ENCODE peak calls at places on chromosomes 4 and X, in four cellular contexts. L, R, F and P are unnamed samples.
A peak's percentile ranks its signal among the peaks of the same experiment; 100 is the strongest.

GRCh38 chrX:37599735-37600134 is 28.3 kb downstream of the LANCL3 start:
- DNase-seq in L (no peak), R (peak; percentile 26), F (no peak), P (no peak)

GRCh38 chrX:108699368-108699767 is 37.0 kb downstream of the IRS4 start:
- DNase-seq in L (peak; percentile 56), R (no peak), F (no peak), P (no peak)

GRCh38 chrX:77448170-77448569 is 981 bp downstream of the FGF16 start:
- DNase-seq in L (no peak), R (no peak), F (no peak), P (no peak)

GRCh38 chrX:102715967-102716366 is 3.7 kb downstream of the GPRASP2 start:
- DNase-seq in L (no peak), R (no peak), F (no peak), P (no peak)

GRCh38 chrX:28042826-28043564 is 61.7 kb upstream of the DCAF8L1 start:
- DNase-seq in L (no peak), R (no peak), F (no peak), P (no peak)

GRCh38 chrX:40651620-40652223 is 4.4 kb upstream of the CXorf38 start:
- DNase-seq in L (peak; percentile 73), R (peak; percentile 42), F (peak; percentile 34), P (peak; percentile 73)

GRCh38 chrX:31038585-31039326 is 33.1 kb downstream of the FTHL17 start:
- DNase-seq in L (peak; percentile 63), R (peak; percentile 4), F (no peak), P (no peak)

GRCh38 chr4:82721819-82722423 is 76.7 kb downstream of the SCD5 start:
- DNase-seq in L (peak; percentile 16), R (peak; percentile 16), F (no peak), P (no peak)

GRCh38 chr4:150337709-150338108 is 244.2 kb upstream of the MAB21L2 start:
- DNase-seq in L (no peak), R (no peak), F (no peak), P (no peak)

DNA sequence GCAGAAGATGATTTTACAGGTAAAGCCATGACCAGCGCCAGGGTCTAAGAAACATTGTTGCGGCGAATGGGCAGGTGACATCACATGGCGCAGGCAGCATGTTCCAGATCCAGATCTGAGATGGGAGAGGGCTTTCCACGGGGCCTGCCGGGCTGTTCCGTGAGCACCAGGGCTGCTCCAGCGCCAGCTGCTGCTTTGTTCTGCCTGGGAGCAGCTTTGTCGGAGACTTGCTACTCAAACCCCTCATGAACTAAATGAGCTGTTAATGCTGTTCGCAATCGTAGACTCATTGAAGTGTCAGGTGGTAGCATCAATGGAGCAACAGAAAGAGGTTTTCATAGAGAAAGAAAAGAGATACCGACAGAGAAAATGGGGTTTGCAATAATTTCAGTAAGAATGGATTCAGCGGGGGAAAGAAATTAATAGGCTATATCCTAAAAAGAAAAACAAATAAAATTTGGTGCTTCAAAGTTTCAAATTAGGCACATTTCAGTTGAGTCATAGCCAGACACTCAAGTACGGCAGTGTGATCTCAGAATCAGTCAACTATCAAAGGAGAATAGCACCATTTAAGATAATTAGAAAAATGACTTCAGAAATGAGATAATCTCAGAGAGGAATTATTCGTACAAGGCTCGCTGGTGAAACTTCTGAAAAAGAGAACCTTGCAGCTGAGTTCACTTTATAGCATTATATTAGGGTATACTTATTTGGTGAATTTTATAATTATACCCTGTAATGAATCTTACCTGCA is 23.9 kb downstream of the SORBS2 start:
- DNase-seq in L (no peak), R (no peak), F (no peak), P (no peak)
- H3K27ac ChIP-seq in L (no peak overlapping the region), R (no peak overlapping the region), F (no peak overlapping the region), P (no peak overlapping the region)

GRCh38 chr4:113434247-113434587 is 327.3 kb downstream of the CAMK2D start:
- DNase-seq in L (no peak), R (no peak), F (no peak), P (no peak)

GRCh38 chr4:113433536-113434246 is 327.8 kb downstream of the CAMK2D start:
- DNase-seq in L (no peak), R (no peak), F (no peak), P (no peak)

GRCh38 chr4:113437124-113437523 is 324.4 kb downstream of the CAMK2D start:
- DNase-seq in L (no peak), R (no peak), F (no peak), P (no peak)

GRCh38 chr4:113436360-113436759 is 325.2 kb downstream of the CAMK2D start:
- DNase-seq in L (peak; percentile 94), R (no peak), F (no peak), P (peak; percentile 49)

DNA sequence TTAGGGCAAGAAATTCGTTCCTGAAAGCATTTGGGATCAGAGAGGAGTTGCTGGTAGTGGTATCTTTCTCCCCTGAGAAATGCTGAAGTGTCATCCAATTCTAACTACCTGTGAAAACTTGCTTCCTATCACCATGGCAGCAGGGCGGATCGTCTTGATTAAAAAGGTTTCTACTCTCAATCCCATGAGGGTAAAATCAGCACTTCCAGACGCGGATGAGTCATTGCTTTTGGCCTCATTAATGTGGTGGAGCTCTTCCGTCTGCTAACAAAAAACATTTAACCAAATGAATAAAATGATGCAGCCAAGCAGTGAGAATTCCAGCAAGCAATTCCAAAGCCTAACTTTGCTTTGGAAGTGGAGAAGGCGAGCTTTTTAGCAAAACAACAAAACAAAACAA is 325.6 kb downstream of the CAMK2D start:
- DNase-seq in L (peak; percentile 93), R (peak; percentile 8), F (no peak), P (peak; percentile 70)
- H3K4me1 ChIP-seq in L (peaks cover 23% of the 10 kb centered on the region), R (no peaks in the 10 kb centered on the region), F (no peaks in the 10 kb centered on the region), P (no peaks in the 10 kb centered on the region)

GRCh38 chr4:18767921-18768320 is 746.4 kb upstream of the LCORL start:
- DNase-seq in L (no peak), R (no peak), F (no peak), P (no peak)
- H3K4me3 ChIP-seq in L (no peak overlapping the region), R (no peak overlapping the region), F (no peak overlapping the region), P (no peak overlapping the region)

GRCh38 chr4:25827897-25828296 is 34.9 kb downstream of the SEL1L3 start:
- DNase-seq in L (no peak), R (no peak), F (no peak), P (no peak)

GRCh38 chr4:25826074-25826752 is 36.6 kb downstream of the SEL1L3 start:
- DNase-seq in L (no peak), R (no peak), F (no peak), P (no peak)

GRCh38 chr4:25827373-25827772 is 35.4 kb downstream of the SEL1L3 start:
- DNase-seq in L (no peak), R (no peak), F (no peak), P (no peak)

GRCh38 chr4:25834411-25835107 is 28.2 kb downstream of the SEL1L3 start:
- DNase-seq in L (no peak), R (no peak), F (no peak), P (no peak)

GRCh38 chr4:25830545-25830944 is 32.2 kb downstream of the SEL1L3 start:
- DNase-seq in L (no peak), R (no peak), F (no peak), P (no peak)
- H3K27ac ChIP-seq in L (no peak overlapping the region), R (no peak overlapping the region), F (no peak overlapping the region), P (no peak overlapping the region)

GRCh38 chr4:108624263-108625056 is 4.1 kb downstream of the RPL34 start:
- DNase-seq in L (no peak), R (no peak), F (no peak), P (no peak)
- H3K4me1 ChIP-seq in L (peaks cover 26% of the 10 kb centered on the region), R (no peaks in the 10 kb centered on the region), F (peaks cover 14% of the 10 kb centered on the region), P (peaks cover 26% of the 10 kb centered on the region)

GRCh38 chr4:152363086-152363485 is 172.8 kb downstream of the FBXW7 start:
- DNase-seq in L (no peak), R (no peak), F (no peak), P (no peak)

GRCh38 chr4:152364383-152364782 is 171.5 kb downstream of the FBXW7 start:
- DNase-seq in L (no peak), R (no peak), F (no peak), P (no peak)

GRCh38 chr4:152360045-152360410 is 175.9 kb downstream of the FBXW7 start:
- DNase-seq in L (peak; percentile 11), R (no peak), F (no peak), P (no peak)

GRCh38 chr4:152364883-152365282 is 171.0 kb downstream of the FBXW7 start:
- DNase-seq in L (no peak), R (no peak), F (no peak), P (no peak)

DNA sequence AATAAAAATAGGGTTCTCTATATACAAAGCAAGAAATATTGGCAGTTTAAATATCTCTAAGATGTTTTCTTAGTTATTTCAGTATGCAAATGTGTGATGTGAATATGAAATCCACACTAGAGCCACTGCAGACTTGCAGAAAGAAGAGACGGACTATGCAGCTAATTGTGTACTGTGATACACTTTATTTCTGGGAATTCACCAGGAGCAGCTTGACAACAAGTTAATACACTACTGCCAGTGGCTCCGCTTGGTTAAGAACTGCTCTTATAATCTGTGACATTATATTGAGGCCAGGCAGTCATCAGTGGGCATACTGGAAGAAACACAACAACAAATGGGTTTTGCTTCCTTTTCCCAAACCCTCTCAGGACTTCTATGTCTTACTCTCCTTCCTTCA is 172.0 kb downstream of the FBXW7 start:
- DNase-seq in L (no peak), R (no peak), F (no peak), P (no peak)
- H3K4me3 ChIP-seq in L (no peak overlapping the region), R (no peak overlapping the region), F (no peak overlapping the region), P (no peak overlapping the region)